ENCODE peak calls at places on chromosomes 11 and 22, in seven cellular contexts. D is GM12891, C is H1, E is IMR-90, S is transverse colon, B is stomach, T is endothelial cell of umbilical vein. N is an unnamed sample.

GRCh38 chr11:67272327-67273259 is 6.3 kb downstream of the GRK2 start:
- DNase-seq in B (no peak), D (no peak), E (no peak), S (peak; percentile 23), T (no peak), C (no peak), N (no peak)

GRCh38 chr11:19508166-19508565 is 204.5 kb upstream of the NAV2 start:
- DNase-seq in C (no peak), D (no peak), S (peak; percentile 17), T (peak; percentile 48), B (peak; percentile 27), E (peak; percentile 3), N (peak; percentile 61)

GRCh38 chr11:67584205-67584880 is 731 bp downstream of the GSTP1 start:
- DNase-seq in E (peak; percentile 54), B (peak; percentile 81), D (no peak), T (peak; percentile 48), S (peak; percentile 84), C (peak; percentile 60), N (no peak)

GRCh38 chr11:44615913-44616806 is 50.7 kb downstream of the CD82 start:
- DNase-seq in T (no peak), S (no peak), B (no peak), C (no peak), D (no peak), E (no peak), N (no peak)

GRCh38 chr11:78763664-78764063 is 189.0 kb upstream of the NARS2 start:
- DNase-seq in D (no peak), C (no peak), B (no peak), T (no peak), S (no peak), E (no peak), N (no peak)

GRCh38 chr11:12042215-12042676 is 33.8 kb upstream of the DKK3 start:
- DNase-seq in C (no peak), B (no peak), S (no peak), D (no peak), T (peak; percentile 50), E (peak; percentile 99), N (peak; percentile 40)

GRCh38 chr11:5004429-5005274 is 10.0 kb downstream of the OR51L1 start:
- DNase-seq in B (peak; percentile 72), S (peak; percentile 46), T (peak; percentile 55), E (peak; percentile 61), D (no peak), C (peak; percentile 70), N (peak; percentile 8)

GRCh38 chr11:118569670-118570069 is 2.5 kb upstream of the ARCN1 start:
- DNase-seq in S (no peak), E (no peak), T (no peak), C (no peak), B (no peak), D (no peak), N (no peak)

GRCh38 chr22:41557401-41558240 is 3.2 kb upstream of the CSDC2 start:
- DNase-seq in E (peak; percentile 94), T (peak; percentile 64), C (peak; percentile 58), B (peak; percentile 78), S (peak; percentile 46), D (no peak), N (no peak)

GRCh38 chr22:37514526-37515051 is 4.6 kb downstream of the CARD10 start:
- DNase-seq in D (no peak), C (no peak), S (no peak), E (no peak), B (no peak), T (no peak), N (no peak)

GRCh38 chr11:8775341-8776133 is 92.9 kb downstream of the RPL27A start:
- DNase-seq in S (no peak), E (no peak), C (no peak), B (peak; percentile 42), D (no peak), T (no peak), N (no peak)

GRCh38 chr11:93198221-93198650 is 445 bp upstream of the SLC36A4 start:
- DNase-seq in B (no peak), E (peak; percentile 44), T (peak; percentile 69), S (no peak), D (no peak), C (no peak), N (no peak)

GRCh38 chr11:46249103-46249942 is 28.1 kb upstream of the CREB3L1 start:
- DNase-seq in E (peak; percentile 67), B (no peak), D (no peak), S (no peak), C (no peak), T (no peak), N (no peak)

GRCh38 chr11:46247090-46247489 is 30.4 kb upstream of the CREB3L1 start:
- DNase-seq in T (no peak), E (no peak), D (no peak), S (no peak), C (no peak), B (no peak), N (peak; percentile 76)

GRCh38 chr11:46250071-46251052 is 27.1 kb upstream of the CREB3L1 start:
- DNase-seq in S (no peak), C (no peak), T (no peak), B (no peak), D (no peak), E (peak; percentile 70), N (no peak)

GRCh38 chr11:46247664-46248063 is 29.8 kb upstream of the CREB3L1 start:
- DNase-seq in B (peak; percentile 75), D (no peak), T (peak; percentile 58), E (peak; percentile 54), S (peak; percentile 77), C (peak; percentile 72), N (no peak)

GRCh38 chr11:46248270-46249102 is 29.0 kb upstream of the CREB3L1 start:
- DNase-seq in D (no peak), E (peak; percentile 98), C (no peak), T (peak; percentile 33), B (no peak), S (no peak), N (peak; percentile 89)
- TF ChIP-seq POLR2A in D (no peak), E (peak; percentile 60), C (no peak), T (no peak), B (no peak), S (no peak), N (no peak)

GRCh38 chr22:25159028-25159427 is 40.6 kb upstream of the CRYBB3 start:
- DNase-seq in D (no peak), C (no peak), S (no peak), T (no peak), E (no peak), B (no peak), N (peak; percentile 53)

GRCh38 chr22:25149014-25149413 is 50.6 kb upstream of the CRYBB3 start:
- DNase-seq in T (no peak), D (no peak), E (no peak), C (no peak), S (no peak), B (no peak), N (no peak)

GRCh38 chr22:25156736-25157135 is 42.9 kb upstream of the CRYBB3 start:
- DNase-seq in B (no peak), T (no peak), D (no peak), E (no peak), C (no peak), S (no peak), N (no peak)

GRCh38 chr22:25154686-25154999 is 45.0 kb upstream of the CRYBB3 start:
- DNase-seq in S (no peak), T (no peak), E (no peak), D (no peak), B (no peak), C (no peak), N (no peak)

DNA sequence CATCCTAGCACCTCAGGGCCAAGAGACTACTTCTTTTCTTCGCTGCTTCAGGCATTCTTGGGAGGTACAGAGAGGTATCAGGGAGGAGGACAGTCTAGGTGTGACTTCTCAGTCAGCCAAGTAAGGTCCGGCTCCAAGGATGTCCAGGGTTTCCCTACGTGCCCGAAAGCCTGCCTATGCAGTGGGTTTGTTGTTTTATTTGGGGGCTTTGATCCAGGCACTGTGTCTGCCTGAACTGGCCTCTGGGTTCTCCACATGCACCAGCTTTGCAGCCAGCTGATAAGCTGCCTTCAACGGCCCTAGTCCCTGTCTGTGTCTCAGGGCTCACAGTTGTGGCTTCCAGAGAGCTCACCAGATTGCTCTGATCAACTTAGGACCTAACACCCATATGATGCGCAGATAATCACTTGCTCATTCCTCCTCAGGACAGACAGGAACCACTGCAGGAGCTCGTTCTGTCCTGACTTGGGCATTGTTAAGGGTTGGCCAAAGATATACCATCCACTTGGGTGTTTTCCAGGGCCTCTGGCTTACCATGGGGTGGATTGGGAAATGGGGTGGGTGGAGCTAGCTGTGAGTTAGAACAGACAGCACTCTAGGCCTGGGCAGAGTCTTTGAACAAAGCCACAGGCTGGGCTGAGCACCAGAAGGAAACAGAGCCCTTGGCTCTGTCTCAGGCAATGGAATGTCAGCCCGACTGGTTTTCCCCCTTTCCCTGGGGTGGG is 45.5 kb upstream of the CRYBB3 start:
- DNase-seq in E (no peak), B (peak; percentile 89), C (no peak), S (peak; percentile 80), D (no peak), T (peak; percentile 55), N (peak; percentile 26)
- TF ChIP-seq POLR2A in E (no peak), B (no peak), C (no peak), S (no peak), D (no peak), T (no peak), N (no peak)

DNA sequence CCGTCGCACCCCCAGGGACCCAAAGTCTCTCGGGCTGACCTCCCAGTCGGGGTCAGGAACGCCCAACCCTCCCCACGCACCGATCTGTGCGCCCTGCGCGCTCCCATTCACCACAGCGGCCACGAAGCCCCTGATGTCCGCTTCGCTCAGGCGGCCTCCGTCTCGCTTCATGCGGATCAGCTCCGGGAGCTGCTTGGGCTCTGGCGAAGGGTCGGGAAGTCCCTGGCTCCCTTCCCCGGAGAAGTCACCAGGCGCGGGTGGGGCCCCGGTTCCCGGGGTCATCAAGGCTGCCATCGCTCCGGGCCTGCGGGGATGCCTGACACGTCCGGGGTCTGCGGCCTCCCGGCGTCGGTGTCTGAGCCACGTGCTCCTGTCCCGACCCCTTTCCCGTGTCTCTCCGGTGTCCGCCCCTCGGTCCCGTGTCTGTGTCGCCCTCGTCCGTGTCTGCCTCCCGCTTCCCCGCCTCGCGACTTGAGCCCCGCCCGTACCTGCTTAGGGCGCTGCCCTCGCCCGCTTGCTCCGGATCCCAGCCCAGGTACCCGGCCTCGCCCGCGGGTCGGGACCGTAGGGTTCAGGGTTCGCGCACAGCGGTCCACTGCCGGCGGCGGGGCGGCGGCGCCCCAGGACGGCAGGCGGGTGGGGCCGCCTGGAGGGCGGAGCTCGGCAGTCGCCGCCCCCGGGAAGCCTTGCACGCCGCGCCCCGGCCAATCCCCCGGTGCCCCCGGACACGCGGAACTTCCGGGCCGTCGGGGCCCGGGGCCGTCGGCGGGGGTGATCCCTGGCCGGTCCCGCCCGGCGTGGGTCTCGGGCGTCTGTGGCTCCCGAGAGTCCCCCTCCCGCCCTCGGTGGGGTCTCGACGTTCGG is at the start of gene TYMP:
- DNase-seq in S (peak; percentile 90), D (peak; percentile 65), T (no peak), B (peak; percentile 83), C (peak; percentile 72), E (no peak), N (no peak)
- TF ChIP-seq POLR2A in S (peak; percentile 27), D (no peak), T (no peak), B (no peak), C (no peak), E (no peak), N (no peak)

GRCh38 chr11:65851811-65852507 is 6.0 kb downstream of the CFL1 start:
- DNase-seq in S (no peak), B (no peak), T (no peak), C (no peak), E (no peak), D (no peak), N (no peak)
- TF ChIP-seq POLR2A in S (no peak), B (no peak), T (peak; percentile 52), C (no peak), E (peak; percentile 5), D (peak; percentile 27), N (no peak)

N was measured in H54.